ENCODE peak calls at places on chromosomes 3 and 15, in eight cellular contexts. E, Y, I, N, J, C, H and X are unnamed samples.

GRCh38 chr15:31157644-31158069 is 56.1 kb upstream of the TRPM1 start:
- DNase-seq in E (no peak), Y (no peak), I (no peak), N (no peak), J (no peak), C (no peak), H (no peak), X (no peak)

GRCh38 chr15:63015618-63016017 is 26.9 kb upstream of the TPM1 start:
- DNase-seq in E (no peak), Y (peak; percentile 81), I (no peak), N (no peak), J (peak; percentile 45), C (peak; percentile 73), H (no peak), X (no peak)

GRCh38 chr15:31083394-31083790 is 18.1 kb downstream of the TRPM1 start:
- DNase-seq in E (no peak), Y (no peak), I (no peak), N (no peak), J (no peak), C (no peak), H (no peak), X (no peak)

GRCh38 chr3:127572186-127572585 is 18.3 kb downstream of the TPRA1 start:
- DNase-seq in E (no peak), Y (no peak), I (no peak), N (no peak), J (no peak), C (no peak), H (no peak), X (no peak)

GRCh38 chr3:170751894-170752283 is 118.1 kb downstream of the RPL22L1 start:
- DNase-seq in E (no peak), Y (no peak), I (no peak), N (no peak), J (no peak), C (no peak), H (no peak), X (no peak)

GRCh38 chr3:112775011-112775742 is 71.5 kb downstream of the CD200R1L start:
- DNase-seq in E (no peak), Y (no peak), I (no peak), N (no peak), J (no peak), C (peak; percentile 10), H (no peak), X (no peak)

GRCh38 chr3:156477306-156477705 is 77.6 kb downstream of the SSR3 start:
- DNase-seq in E (no peak), Y (no peak), I (no peak), N (no peak), J (no peak), C (peak; percentile 35), H (peak; percentile 32), X (no peak)

GRCh38 chr3:57943525-57944312 is 64.5 kb upstream of the FLNB start:
- DNase-seq in E (no peak), Y (no peak), I (no peak), N (no peak), J (no peak), C (no peak), H (no peak), X (no peak)

GRCh38 chr3:16507540-16508241 is 5.8 kb downstream of the RFTN1 start:
- DNase-seq in E (no peak), Y (no peak), I (no peak), N (no peak), J (no peak), C (no peak), H (no peak), X (no peak)

GRCh38 chr3:176376531-176376930 is 820.8 kb downstream of the TBL1XR1 start:
- DNase-seq in E (no peak), Y (no peak), I (no peak), N (no peak), J (no peak), C (no peak), H (no peak), X (no peak)

GRCh38 chr3:45487508-45487907 is 99.1 kb downstream of the LARS2 start:
- DNase-seq in E (no peak), Y (no peak), I (no peak), N (no peak), J (no peak), C (no peak), H (no peak), X (no peak)

GRCh38 chr3:13025778-13026518 is 47.3 kb downstream of the IQSEC1 start:
- DNase-seq in E (no peak), Y (no peak), I (no peak), N (no peak), J (no peak), C (no peak), H (no peak), X (no peak)

GRCh38 chr3:98657429-98657828 is 64.0 kb upstream of the CPOX start:
- DNase-seq in E (peak; percentile 9), Y (no peak), I (no peak), N (peak; percentile 77), J (no peak), C (no peak), H (peak; percentile 78), X (peak; percentile 16)

GRCh38 chr3:126269360-126269759 is 87.8 kb downstream of the KLF15 start:
- DNase-seq in E (no peak), Y (no peak), I (no peak), N (peak; percentile 49), J (no peak), C (no peak), H (no peak), X (no peak)

GRCh38 chr3:155391583-155391982 is 98.1 kb upstream of the STRIT1 start:
- DNase-seq in E (no peak), Y (peak; percentile 86), I (no peak), N (no peak), J (peak; percentile 57), C (peak; percentile 78), H (no peak), X (no peak)

GRCh38 chr3:197692641-197693040 is 44.1 kb downstream of the RUBCN start:
- DNase-seq in E (no peak), Y (no peak), I (no peak), N (no peak), J (no peak), C (no peak), H (no peak), X (no peak)

GRCh38 chr15:39588531-39589192 is 7.8 kb downstream of the THBS1 start:
- DNase-seq in E (no peak), Y (no peak), I (no peak), N (no peak), J (no peak), C (no peak), H (no peak), X (no peak)

GRCh38 chr3:132290833-132291232 is 26.4 kb upstream of the ACP3 start:
- DNase-seq in E (no peak), Y (peak; percentile 75), I (no peak), N (no peak), J (no peak), C (peak; percentile 34), H (no peak), X (no peak)

GRCh38 chr15:63870403-63871209 is 36.9 kb upstream of the HERC1 start:
- DNase-seq in E (no peak), Y (peak; percentile 68), I (no peak), N (peak; percentile 67), J (peak; percentile 59), C (peak; percentile 87), H (peak; percentile 76), X (no peak)

GRCh38 chr3:168212664-168213255 is 117.0 kb upstream of the GOLIM4 start:
- DNase-seq in E (no peak), Y (no peak), I (no peak), N (no peak), J (no peak), C (no peak), H (no peak), X (no peak)